ENCODE peak calls at places on chromosome 22, in six cellular contexts. S is lung; Z is HCT116; T is CD4-positive, CD25-positive, alpha-beta regulatory T cell; F is transverse colon; U is heart left ventricle. V is an unnamed sample. For H3K9me3, the result is how much of the 10 kb centered on the place peaks cover.

GRCh38 chr22:43654271-43654670 is 157.8 kb downstream of the EFCAB6 start:
- DNase-seq in S (no peak), Z (no peak), T (no peak), F (no peak), U (no peak), V (no peak)

GRCh38 chr22:46749682-46750529 is 11.9 kb upstream of the CERK start:
- DNase-seq in S (no peak), Z (no peak), T (no peak), F (no peak), U (no peak), V (no peak)

GRCh38 chr22:23534851-23535717 is 45.0 kb downstream of the IGLL1 start:
- DNase-seq in S (no peak), Z (no peak), T (no peak), F (no peak), U (no peak), V (peak)

GRCh38 chr22:32564170-32565001 is 89.8 kb downstream of the FBXO7 start:
- DNase-seq in S (no peak), Z (no peak), T (no peak), F (peak), U (no peak), V (peak)

GRCh38 chr22:33850724-33851123 is 69.6 kb downstream of the LARGE1 start:
- DNase-seq in S (no peak), Z (no peak), T (no peak), F (no peak), U (no peak), V (no peak)

GRCh38 chr22:25027552-25027951 is 75.0 kb downstream of the KIAA1671 start:
- DNase-seq in S (no peak), Z (no peak), T (no peak), F (peak), U (no peak), V (no peak)

GRCh38 chr22:23685205-23685784 is 5.5 kb upstream of the RGL4 start:
- DNase-seq in S (no peak), Z (no peak), T (no peak), F (no peak), U (no peak), V (peak)

GRCh38 chr22:39230261-39231196 is 14.3 kb downstream of the PDGFB start:
- DNase-seq in S (no peak), Z (no peak), T (no peak), F (no peak), U (no peak), V (no peak)

GRCh38 chr22:37303821-37304274 is 21.5 kb downstream of the CYTH4 start:
- DNase-seq in S (no peak), Z (peak), T (peak), F (no peak), U (peak), V (no peak)

GRCh38 chr22:24440718-24441405 is 13.5 kb downstream of the ADORA2A start:
- DNase-seq in S (no peak), Z (no peak), T (no peak), F (no peak), U (peak), V (no peak)

GRCh38 chr22:50715776-50716175 is 22.2 kb upstream of the ACR start:
- DNase-seq in S (no peak), Z (no peak), T (no peak), F (no peak), U (peak), V (no peak)

GRCh38 chr22:43820671-43821305 is 8.7 kb upstream of the EFCAB6 start:
- DNase-seq in S (no peak), Z (no peak), T (no peak), F (no peak), U (peak), V (no peak)

GRCh38 chr22:23509571-23510302 is 70.4 kb downstream of the IGLL1 start:
- DNase-seq in S (no peak), Z (no peak), T (no peak), F (no peak), U (peak), V (no peak)

GRCh38 chr22:37827056-37827455 is 3.9 kb downstream of the GALR3 start:
- DNase-seq in S (no peak), Z (no peak), T (no peak), F (no peak), U (no peak), V (no peak)

GRCh38 chr22:32204211-32204855 is 540 bp downstream of the RFPL2 start:
- DNase-seq in S (no peak), Z (no peak), T (no peak), F (no peak), U (no peak), V (no peak)

DNA sequence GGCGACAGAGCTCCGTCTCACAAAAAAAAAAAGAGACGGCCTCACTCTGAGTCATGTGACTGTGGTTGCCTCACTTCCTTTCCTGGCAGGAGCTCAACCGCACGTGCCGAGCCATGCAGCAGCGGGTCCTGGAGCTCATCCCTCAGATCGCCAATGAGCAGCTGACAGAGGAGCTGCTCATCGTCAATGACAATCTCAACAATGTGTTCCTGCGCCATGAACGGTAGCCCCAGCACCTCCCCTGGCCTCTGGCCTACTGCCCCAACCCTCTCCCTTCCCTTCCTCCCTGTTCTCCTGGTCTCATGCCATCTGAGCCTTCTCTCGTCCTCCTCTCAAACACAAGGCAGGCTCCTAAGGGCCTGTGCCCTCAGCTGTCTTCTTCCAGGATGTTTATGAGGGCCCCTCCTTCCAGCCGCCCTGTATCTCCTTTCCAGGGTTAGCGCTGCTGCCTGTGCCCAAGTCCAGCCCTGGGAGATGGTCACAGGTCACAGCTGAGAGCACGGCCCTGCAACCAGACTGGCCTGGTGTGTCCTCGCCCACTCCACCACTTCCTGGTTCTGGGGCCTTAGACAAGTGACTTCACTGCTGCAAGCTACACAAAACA is 30.7 kb downstream of the TOM1 start:
- DNase-seq in S (peak), Z (no peak), T (peak), F (peak), U (peak), V (peak)
- H3K27ac ChIP-seq in S (peak), Z (no peak), T (peak), F (peak), U (peak), V (peak)

GRCh38 chr22:47848384-47848920 is 1086.0 kb downstream of the TBC1D22A start:
- DNase-seq in S (no peak), Z (no peak), T (no peak), F (no peak), U (no peak), V (no peak)
- H3K9me3 ChIP-seq in S (under half), Z (under half), T (under half), F (under half), U (under half), V (under half)

DNA sequence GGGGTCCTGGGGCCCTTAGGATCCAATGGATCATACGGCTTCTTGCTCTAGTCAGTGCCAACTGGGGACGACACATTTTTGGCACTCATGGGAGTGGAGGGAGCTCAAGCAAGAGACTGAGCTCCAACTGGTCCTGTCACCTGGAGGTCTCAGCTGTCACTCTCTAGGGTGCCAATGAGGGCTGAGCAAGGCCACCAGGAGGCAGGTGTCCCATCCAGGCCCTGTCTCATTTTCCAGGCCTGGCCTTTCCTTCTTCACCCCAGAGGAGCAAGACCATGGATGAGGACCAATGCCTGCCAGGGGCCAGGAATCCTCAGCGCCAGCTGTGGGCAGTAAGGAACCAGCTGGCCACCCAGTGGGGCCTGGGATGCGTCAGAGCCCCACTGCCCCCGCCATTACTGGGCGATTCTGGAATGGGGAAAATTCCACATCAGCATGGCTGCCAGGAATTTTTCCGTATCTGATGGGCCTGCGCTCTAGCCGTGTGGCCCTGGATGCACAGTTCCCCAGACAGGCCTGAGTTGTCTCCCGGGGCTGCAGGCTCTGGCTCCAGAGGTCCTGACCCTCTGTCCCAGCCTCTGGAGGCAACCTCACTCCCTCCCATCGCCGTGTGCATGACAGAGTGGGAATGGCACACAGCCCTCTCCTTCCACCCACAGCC is 676 bp upstream of the GAL3ST1 start:
- DNase-seq in S (peak), Z (no peak), T (no peak), F (no peak), U (no peak), V (peak)
- H3K27ac ChIP-seq in S (no peak), Z (no peak), T (no peak), F (peak), U (no peak), V (no peak)

GRCh38 chr22:48300877-48301276 is 1526.8 kb downstream of the BRD1 start:
- DNase-seq in S (no peak), Z (no peak), T (no peak), F (no peak), U (no peak), V (no peak)

GRCh38 chr22:48302657-48303359 is 1524.9 kb downstream of the BRD1 start:
- DNase-seq in S (no peak), Z (no peak), T (no peak), F (no peak), U (peak), V (no peak)

GRCh38 chr22:48301908-48302307 is 1525.8 kb downstream of the BRD1 start:
- DNase-seq in S (no peak), Z (no peak), T (no peak), F (no peak), U (no peak), V (no peak)

GRCh38 chr22:48299801-48300200 is 1527.9 kb downstream of the BRD1 start:
- DNase-seq in S (peak), Z (no peak), T (no peak), F (no peak), U (peak), V (no peak)

GRCh38 chr22:48301421-48301820 is 1526.3 kb downstream of the BRD1 start:
- DNase-seq in S (peak), Z (no peak), T (no peak), F (no peak), U (no peak), V (no peak)
- H3K9me3 ChIP-seq in S (under half), Z (under half), T (under half), F (under half), U (under half), V (under half)

V was measured in psoas muscle.